ENCODE peak calls at places on chromosomes 2 and 18, in ten cellular contexts. One of them, this sample, is unnamed.
A peak's percentile ranks its signal among the peaks of the same experiment; 100 is the strongest.

GRCh38 chr18:43662657-43663056 is 385.4 kb upstream of the SYT4 start:
- DNase-seq in adipocyte: peak; percentile 93
- DNase-seq in activated T-helper 1 cell treated with anti-CD3 and anti-CD28 coated beads, Interleukin-12 subunit alpha, Interleukin-12 subunit beta, Interleukin-2, Interleukin-4 antibody, amounts not matched to agents 30 ng/mL and 10 ng/mL and 1 ng/mL, durations not matched to agents 14 hours and 24 hours and 36 hours: no peak
- DNase-seq in NCI-H774: no peak
- DNase-seq in activated T-cell treated with anti-CD3 and anti-CD28 coated beads, Interleukin-2, amount 50 U/mL, for 1 hour: no peak
- DNase-seq in SJSA1: peak; percentile 86
- DNase-seq in iPS DF 19.7: no peak
- DNase-seq in activated CD8-positive, alpha-beta memory T cell treated with anti-CD3 and anti-CD28 coated beads, Interleukin-2, amount 50 U/mL, for 48 hours: no peak
- DNase-seq in activated naive CD4-positive, alpha-beta T cell treated with anti-CD3 and anti-CD28 coated beads, Interleukin-2, amount 50 U/mL, for 72 hours: no peak
- DNase-seq in psoas muscle: no peak
- DNase-seq in this sample: no peak

GRCh38 chr18:2932247-2933181 is 80.4 kb downstream of the LPIN2 start:
- DNase-seq in adipocyte: peak; percentile 92
- DNase-seq in activated T-helper 1 cell treated with anti-CD3 and anti-CD28 coated beads, Interleukin-12 subunit alpha, Interleukin-12 subunit beta, Interleukin-2, Interleukin-4 antibody, amounts not matched to agents 30 ng/mL and 10 ng/mL and 1 ng/mL, durations not matched to agents 14 hours and 24 hours and 36 hours: peak; percentile 29
- DNase-seq in NCI-H774: peak; percentile 38
- DNase-seq in activated T-cell treated with anti-CD3 and anti-CD28 coated beads, Interleukin-2, amount 50 U/mL, for 1 hour: no peak
- DNase-seq in SJSA1: peak; percentile 54
- DNase-seq in iPS DF 19.7: no peak
- DNase-seq in activated CD8-positive, alpha-beta memory T cell treated with anti-CD3 and anti-CD28 coated beads, Interleukin-2, amount 50 U/mL, for 48 hours: no peak
- DNase-seq in activated naive CD4-positive, alpha-beta T cell treated with anti-CD3 and anti-CD28 coated beads, Interleukin-2, amount 50 U/mL, for 72 hours: no peak
- DNase-seq in psoas muscle: no peak
- DNase-seq in this sample: peak; percentile 8

GRCh38 chr2:45382744-45383143 is 228.3 kb downstream of the SRBD1 start:
- DNase-seq in adipocyte: peak; percentile 45
- DNase-seq in activated T-helper 1 cell treated with anti-CD3 and anti-CD28 coated beads, Interleukin-12 subunit alpha, Interleukin-12 subunit beta, Interleukin-2, Interleukin-4 antibody, amounts not matched to agents 30 ng/mL and 10 ng/mL and 1 ng/mL, durations not matched to agents 14 hours and 24 hours and 36 hours: no peak
- DNase-seq in NCI-H774: no peak
- DNase-seq in activated T-cell treated with anti-CD3 and anti-CD28 coated beads, Interleukin-2, amount 50 U/mL, for 1 hour: no peak
- DNase-seq in SJSA1: no peak
- DNase-seq in iPS DF 19.7: no peak
- DNase-seq in activated CD8-positive, alpha-beta memory T cell treated with anti-CD3 and anti-CD28 coated beads, Interleukin-2, amount 50 U/mL, for 48 hours: no peak
- DNase-seq in activated naive CD4-positive, alpha-beta T cell treated with anti-CD3 and anti-CD28 coated beads, Interleukin-2, amount 50 U/mL, for 72 hours: no peak
- DNase-seq in psoas muscle: no peak
- DNase-seq in this sample: no peak

GRCh38 chr2:232324778-232325177 is 53.8 kb upstream of the ALPP start:
- DNase-seq in adipocyte: no peak
- DNase-seq in activated T-helper 1 cell treated with anti-CD3 and anti-CD28 coated beads, Interleukin-12 subunit alpha, Interleukin-12 subunit beta, Interleukin-2, Interleukin-4 antibody, amounts not matched to agents 30 ng/mL and 10 ng/mL and 1 ng/mL, durations not matched to agents 14 hours and 24 hours and 36 hours: no peak
- DNase-seq in NCI-H774: no peak
- DNase-seq in activated T-cell treated with anti-CD3 and anti-CD28 coated beads, Interleukin-2, amount 50 U/mL, for 1 hour: no peak
- DNase-seq in SJSA1: no peak
- DNase-seq in iPS DF 19.7: no peak
- DNase-seq in activated CD8-positive, alpha-beta memory T cell treated with anti-CD3 and anti-CD28 coated beads, Interleukin-2, amount 50 U/mL, for 48 hours: no peak
- DNase-seq in activated naive CD4-positive, alpha-beta T cell treated with anti-CD3 and anti-CD28 coated beads, Interleukin-2, amount 50 U/mL, for 72 hours: no peak
- DNase-seq in psoas muscle: no peak
- DNase-seq in this sample: no peak

GRCh38 chr2:108323619-108324018 is 34.9 kb downstream of the SULT1C2 start:
- DNase-seq in adipocyte: no peak
- DNase-seq in activated T-helper 1 cell treated with anti-CD3 and anti-CD28 coated beads, Interleukin-12 subunit alpha, Interleukin-12 subunit beta, Interleukin-2, Interleukin-4 antibody, amounts not matched to agents 30 ng/mL and 10 ng/mL and 1 ng/mL, durations not matched to agents 14 hours and 24 hours and 36 hours: no peak
- DNase-seq in NCI-H774: no peak
- DNase-seq in activated T-cell treated with anti-CD3 and anti-CD28 coated beads, Interleukin-2, amount 50 U/mL, for 1 hour: no peak
- DNase-seq in SJSA1: no peak
- DNase-seq in iPS DF 19.7: no peak
- DNase-seq in activated CD8-positive, alpha-beta memory T cell treated with anti-CD3 and anti-CD28 coated beads, Interleukin-2, amount 50 U/mL, for 48 hours: no peak
- DNase-seq in activated naive CD4-positive, alpha-beta T cell treated with anti-CD3 and anti-CD28 coated beads, Interleukin-2, amount 50 U/mL, for 72 hours: no peak
- DNase-seq in psoas muscle: no peak
- DNase-seq in this sample: no peak

GRCh38 chr2:63742592-63742991 is 99.1 kb upstream of the UGP2 start:
- DNase-seq in adipocyte: no peak
- DNase-seq in activated T-helper 1 cell treated with anti-CD3 and anti-CD28 coated beads, Interleukin-12 subunit alpha, Interleukin-12 subunit beta, Interleukin-2, Interleukin-4 antibody, amounts not matched to agents 30 ng/mL and 10 ng/mL and 1 ng/mL, durations not matched to agents 14 hours and 24 hours and 36 hours: no peak
- DNase-seq in NCI-H774: no peak
- DNase-seq in activated T-cell treated with anti-CD3 and anti-CD28 coated beads, Interleukin-2, amount 50 U/mL, for 1 hour: no peak
- DNase-seq in SJSA1: no peak
- DNase-seq in iPS DF 19.7: no peak
- DNase-seq in activated CD8-positive, alpha-beta memory T cell treated with anti-CD3 and anti-CD28 coated beads, Interleukin-2, amount 50 U/mL, for 48 hours: no peak
- DNase-seq in activated naive CD4-positive, alpha-beta T cell treated with anti-CD3 and anti-CD28 coated beads, Interleukin-2, amount 50 U/mL, for 72 hours: no peak
- DNase-seq in psoas muscle: no peak
- DNase-seq in this sample: no peak

GRCh38 chr18:7174359-7175107 is 56.4 kb upstream of the LRRC30 start:
- DNase-seq in adipocyte: peak; percentile 22
- DNase-seq in activated T-helper 1 cell treated with anti-CD3 and anti-CD28 coated beads, Interleukin-12 subunit alpha, Interleukin-12 subunit beta, Interleukin-2, Interleukin-4 antibody, amounts not matched to agents 30 ng/mL and 10 ng/mL and 1 ng/mL, durations not matched to agents 14 hours and 24 hours and 36 hours: no peak
- DNase-seq in NCI-H774: no peak
- DNase-seq in activated T-cell treated with anti-CD3 and anti-CD28 coated beads, Interleukin-2, amount 50 U/mL, for 1 hour: no peak
- DNase-seq in SJSA1: no peak
- DNase-seq in iPS DF 19.7: no peak
- DNase-seq in activated CD8-positive, alpha-beta memory T cell treated with anti-CD3 and anti-CD28 coated beads, Interleukin-2, amount 50 U/mL, for 48 hours: no peak
- DNase-seq in activated naive CD4-positive, alpha-beta T cell treated with anti-CD3 and anti-CD28 coated beads, Interleukin-2, amount 50 U/mL, for 72 hours: no peak
- DNase-seq in psoas muscle: no peak
- DNase-seq in this sample: no peak

GRCh38 chr2:151292546-151292945 is 3.1 kb upstream of the NMI start:
- DNase-seq in adipocyte: no peak
- DNase-seq in activated T-helper 1 cell treated with anti-CD3 and anti-CD28 coated beads, Interleukin-12 subunit alpha, Interleukin-12 subunit beta, Interleukin-2, Interleukin-4 antibody, amounts not matched to agents 30 ng/mL and 10 ng/mL and 1 ng/mL, durations not matched to agents 14 hours and 24 hours and 36 hours: no peak
- DNase-seq in NCI-H774: no peak
- DNase-seq in activated T-cell treated with anti-CD3 and anti-CD28 coated beads, Interleukin-2, amount 50 U/mL, for 1 hour: no peak
- DNase-seq in SJSA1: no peak
- DNase-seq in iPS DF 19.7: no peak
- DNase-seq in activated CD8-positive, alpha-beta memory T cell treated with anti-CD3 and anti-CD28 coated beads, Interleukin-2, amount 50 U/mL, for 48 hours: no peak
- DNase-seq in activated naive CD4-positive, alpha-beta T cell treated with anti-CD3 and anti-CD28 coated beads, Interleukin-2, amount 50 U/mL, for 72 hours: no peak
- DNase-seq in psoas muscle: no peak
- DNase-seq in this sample: no peak

GRCh38 chr18:8969639-8970378 is 132.7 kb upstream of the NDUFV2 start:
- DNase-seq in adipocyte: peak; percentile 28
- DNase-seq in activated T-helper 1 cell treated with anti-CD3 and anti-CD28 coated beads, Interleukin-12 subunit alpha, Interleukin-12 subunit beta, Interleukin-2, Interleukin-4 antibody, amounts not matched to agents 30 ng/mL and 10 ng/mL and 1 ng/mL, durations not matched to agents 14 hours and 24 hours and 36 hours: no peak
- DNase-seq in NCI-H774: no peak
- DNase-seq in activated T-cell treated with anti-CD3 and anti-CD28 coated beads, Interleukin-2, amount 50 U/mL, for 1 hour: no peak
- DNase-seq in SJSA1: no peak
- DNase-seq in iPS DF 19.7: no peak
- DNase-seq in activated CD8-positive, alpha-beta memory T cell treated with anti-CD3 and anti-CD28 coated beads, Interleukin-2, amount 50 U/mL, for 48 hours: no peak
- DNase-seq in activated naive CD4-positive, alpha-beta T cell treated with anti-CD3 and anti-CD28 coated beads, Interleukin-2, amount 50 U/mL, for 72 hours: no peak
- DNase-seq in psoas muscle: no peak
- DNase-seq in this sample: no peak

GRCh38 chr18:28432350-28432749 is 255.4 kb upstream of the CDH2 start:
- DNase-seq in adipocyte: no peak
- DNase-seq in activated T-helper 1 cell treated with anti-CD3 and anti-CD28 coated beads, Interleukin-12 subunit alpha, Interleukin-12 subunit beta, Interleukin-2, Interleukin-4 antibody, amounts not matched to agents 30 ng/mL and 10 ng/mL and 1 ng/mL, durations not matched to agents 14 hours and 24 hours and 36 hours: no peak
- DNase-seq in NCI-H774: no peak
- DNase-seq in activated T-cell treated with anti-CD3 and anti-CD28 coated beads, Interleukin-2, amount 50 U/mL, for 1 hour: no peak
- DNase-seq in SJSA1: no peak
- DNase-seq in iPS DF 19.7: no peak
- DNase-seq in activated CD8-positive, alpha-beta memory T cell treated with anti-CD3 and anti-CD28 coated beads, Interleukin-2, amount 50 U/mL, for 48 hours: no peak
- DNase-seq in activated naive CD4-positive, alpha-beta T cell treated with anti-CD3 and anti-CD28 coated beads, Interleukin-2, amount 50 U/mL, for 72 hours: no peak
- DNase-seq in psoas muscle: no peak
- DNase-seq in this sample: no peak

GRCh38 chr2:116366212-116366611 is 1448.3 kb upstream of the DDX18 start:
- DNase-seq in adipocyte: no peak
- DNase-seq in activated T-helper 1 cell treated with anti-CD3 and anti-CD28 coated beads, Interleukin-12 subunit alpha, Interleukin-12 subunit beta, Interleukin-2, Interleukin-4 antibody, amounts not matched to agents 30 ng/mL and 10 ng/mL and 1 ng/mL, durations not matched to agents 14 hours and 24 hours and 36 hours: no peak
- DNase-seq in NCI-H774: no peak
- DNase-seq in activated T-cell treated with anti-CD3 and anti-CD28 coated beads, Interleukin-2, amount 50 U/mL, for 1 hour: no peak
- DNase-seq in SJSA1: no peak
- DNase-seq in iPS DF 19.7: no peak
- DNase-seq in activated CD8-positive, alpha-beta memory T cell treated with anti-CD3 and anti-CD28 coated beads, Interleukin-2, amount 50 U/mL, for 48 hours: no peak
- DNase-seq in activated naive CD4-positive, alpha-beta T cell treated with anti-CD3 and anti-CD28 coated beads, Interleukin-2, amount 50 U/mL, for 72 hours: no peak
- DNase-seq in psoas muscle: no peak
- DNase-seq in this sample: no peak

GRCh38 chr2:56410140-56410539 is 226.3 kb downstream of the CCDC85A start:
- DNase-seq in adipocyte: no peak
- DNase-seq in activated T-helper 1 cell treated with anti-CD3 and anti-CD28 coated beads, Interleukin-12 subunit alpha, Interleukin-12 subunit beta, Interleukin-2, Interleukin-4 antibody, amounts not matched to agents 30 ng/mL and 10 ng/mL and 1 ng/mL, durations not matched to agents 14 hours and 24 hours and 36 hours: no peak
- DNase-seq in NCI-H774: no peak
- DNase-seq in activated T-cell treated with anti-CD3 and anti-CD28 coated beads, Interleukin-2, amount 50 U/mL, for 1 hour: no peak
- DNase-seq in SJSA1: no peak
- DNase-seq in iPS DF 19.7: no peak
- DNase-seq in activated CD8-positive, alpha-beta memory T cell treated with anti-CD3 and anti-CD28 coated beads, Interleukin-2, amount 50 U/mL, for 48 hours: no peak
- DNase-seq in activated naive CD4-positive, alpha-beta T cell treated with anti-CD3 and anti-CD28 coated beads, Interleukin-2, amount 50 U/mL, for 72 hours: no peak
- DNase-seq in psoas muscle: no peak
- DNase-seq in this sample: no peak

GRCh38 chr2:23386422-23387220 is 1.6 kb downstream of the KLHL29 start:
- DNase-seq in adipocyte: peak; percentile 60
- DNase-seq in activated T-helper 1 cell treated with anti-CD3 and anti-CD28 coated beads, Interleukin-12 subunit alpha, Interleukin-12 subunit beta, Interleukin-2, Interleukin-4 antibody, amounts not matched to agents 30 ng/mL and 10 ng/mL and 1 ng/mL, durations not matched to agents 14 hours and 24 hours and 36 hours: no peak
- DNase-seq in NCI-H774: no peak
- DNase-seq in activated T-cell treated with anti-CD3 and anti-CD28 coated beads, Interleukin-2, amount 50 U/mL, for 1 hour: peak; percentile 39
- DNase-seq in SJSA1: peak; percentile 36
- DNase-seq in iPS DF 19.7: no peak
- DNase-seq in activated CD8-positive, alpha-beta memory T cell treated with anti-CD3 and anti-CD28 coated beads, Interleukin-2, amount 50 U/mL, for 48 hours: peak; percentile 60
- DNase-seq in activated naive CD4-positive, alpha-beta T cell treated with anti-CD3 and anti-CD28 coated beads, Interleukin-2, amount 50 U/mL, for 72 hours: no peak
- DNase-seq in psoas muscle: peak; percentile 65
- DNase-seq in this sample: no peak

GRCh38 chr2:20326163-20326780 is 24.4 kb downstream of the PUM2 start:
- DNase-seq in adipocyte: peak; percentile 81
- DNase-seq in activated T-helper 1 cell treated with anti-CD3 and anti-CD28 coated beads, Interleukin-12 subunit alpha, Interleukin-12 subunit beta, Interleukin-2, Interleukin-4 antibody, amounts not matched to agents 30 ng/mL and 10 ng/mL and 1 ng/mL, durations not matched to agents 14 hours and 24 hours and 36 hours: peak; percentile 25
- DNase-seq in NCI-H774: no peak
- DNase-seq in activated T-cell treated with anti-CD3 and anti-CD28 coated beads, Interleukin-2, amount 50 U/mL, for 1 hour: peak; percentile 50
- DNase-seq in SJSA1: peak; percentile 34
- DNase-seq in iPS DF 19.7: no peak
- DNase-seq in activated CD8-positive, alpha-beta memory T cell treated with anti-CD3 and anti-CD28 coated beads, Interleukin-2, amount 50 U/mL, for 48 hours: no peak
- DNase-seq in activated naive CD4-positive, alpha-beta T cell treated with anti-CD3 and anti-CD28 coated beads, Interleukin-2, amount 50 U/mL, for 72 hours: no peak
- DNase-seq in psoas muscle: no peak
- DNase-seq in this sample: no peak

GRCh38 chr2:201108341-201108740 is 7.6 kb upstream of the CFLAR start:
- DNase-seq in adipocyte: no peak
- DNase-seq in activated T-helper 1 cell treated with anti-CD3 and anti-CD28 coated beads, Interleukin-12 subunit alpha, Interleukin-12 subunit beta, Interleukin-2, Interleukin-4 antibody, amounts not matched to agents 30 ng/mL and 10 ng/mL and 1 ng/mL, durations not matched to agents 14 hours and 24 hours and 36 hours: no peak
- DNase-seq in NCI-H774: no peak
- DNase-seq in activated T-cell treated with anti-CD3 and anti-CD28 coated beads, Interleukin-2, amount 50 U/mL, for 1 hour: no peak
- DNase-seq in SJSA1: no peak
- DNase-seq in iPS DF 19.7: no peak
- DNase-seq in activated CD8-positive, alpha-beta memory T cell treated with anti-CD3 and anti-CD28 coated beads, Interleukin-2, amount 50 U/mL, for 48 hours: no peak
- DNase-seq in activated naive CD4-positive, alpha-beta T cell treated with anti-CD3 and anti-CD28 coated beads, Interleukin-2, amount 50 U/mL, for 72 hours: no peak
- DNase-seq in psoas muscle: no peak
- DNase-seq in this sample: no peak

GRCh38 chr2:199468561-199469513 is 11.1 kb upstream of the SATB2 start:
- DNase-seq in adipocyte: peak; percentile 2
- DNase-seq in activated T-helper 1 cell treated with anti-CD3 and anti-CD28 coated beads, Interleukin-12 subunit alpha, Interleukin-12 subunit beta, Interleukin-2, Interleukin-4 antibody, amounts not matched to agents 30 ng/mL and 10 ng/mL and 1 ng/mL, durations not matched to agents 14 hours and 24 hours and 36 hours: no peak
- DNase-seq in NCI-H774: no peak
- DNase-seq in activated T-cell treated with anti-CD3 and anti-CD28 coated beads, Interleukin-2, amount 50 U/mL, for 1 hour: peak; percentile 25
- DNase-seq in SJSA1: no peak
- DNase-seq in iPS DF 19.7: no peak
- DNase-seq in activated CD8-positive, alpha-beta memory T cell treated with anti-CD3 and anti-CD28 coated beads, Interleukin-2, amount 50 U/mL, for 48 hours: no peak
- DNase-seq in activated naive CD4-positive, alpha-beta T cell treated with anti-CD3 and anti-CD28 coated beads, Interleukin-2, amount 50 U/mL, for 72 hours: no peak
- DNase-seq in psoas muscle: no peak
- DNase-seq in this sample: no peak

GRCh38 chr2:179580378-179581146 is 280.9 kb downstream of the ZNF385B start:
- DNase-seq in adipocyte: no peak
- DNase-seq in activated T-helper 1 cell treated with anti-CD3 and anti-CD28 coated beads, Interleukin-12 subunit alpha, Interleukin-12 subunit beta, Interleukin-2, Interleukin-4 antibody, amounts not matched to agents 30 ng/mL and 10 ng/mL and 1 ng/mL, durations not matched to agents 14 hours and 24 hours and 36 hours: no peak
- DNase-seq in NCI-H774: no peak
- DNase-seq in activated T-cell treated with anti-CD3 and anti-CD28 coated beads, Interleukin-2, amount 50 U/mL, for 1 hour: no peak
- DNase-seq in SJSA1: no peak
- DNase-seq in iPS DF 19.7: no peak
- DNase-seq in activated CD8-positive, alpha-beta memory T cell treated with anti-CD3 and anti-CD28 coated beads, Interleukin-2, amount 50 U/mL, for 48 hours: no peak
- DNase-seq in activated naive CD4-positive, alpha-beta T cell treated with anti-CD3 and anti-CD28 coated beads, Interleukin-2, amount 50 U/mL, for 72 hours: no peak
- DNase-seq in psoas muscle: peak; percentile 62
- DNase-seq in this sample: no peak

GRCh38 chr2:241950413-241950863 is 80.9 kb downstream of the RTP5 start:
- DNase-seq in adipocyte: no peak
- DNase-seq in activated T-helper 1 cell treated with anti-CD3 and anti-CD28 coated beads, Interleukin-12 subunit alpha, Interleukin-12 subunit beta, Interleukin-2, Interleukin-4 antibody, amounts not matched to agents 30 ng/mL and 10 ng/mL and 1 ng/mL, durations not matched to agents 14 hours and 24 hours and 36 hours: no peak
- DNase-seq in NCI-H774: no peak
- DNase-seq in activated T-cell treated with anti-CD3 and anti-CD28 coated beads, Interleukin-2, amount 50 U/mL, for 1 hour: no peak
- DNase-seq in SJSA1: no peak
- DNase-seq in iPS DF 19.7: no peak
- DNase-seq in activated CD8-positive, alpha-beta memory T cell treated with anti-CD3 and anti-CD28 coated beads, Interleukin-2, amount 50 U/mL, for 48 hours: no peak
- DNase-seq in activated naive CD4-positive, alpha-beta T cell treated with anti-CD3 and anti-CD28 coated beads, Interleukin-2, amount 50 U/mL, for 72 hours: no peak
- DNase-seq in psoas muscle: no peak
- DNase-seq in this sample: no peak

GRCh38 chr18:14014456-14014855 is 99.1 kb upstream of the MC2R start:
- DNase-seq in adipocyte: no peak
- DNase-seq in activated T-helper 1 cell treated with anti-CD3 and anti-CD28 coated beads, Interleukin-12 subunit alpha, Interleukin-12 subunit beta, Interleukin-2, Interleukin-4 antibody, amounts not matched to agents 30 ng/mL and 10 ng/mL and 1 ng/mL, durations not matched to agents 14 hours and 24 hours and 36 hours: no peak
- DNase-seq in NCI-H774: no peak
- DNase-seq in activated T-cell treated with anti-CD3 and anti-CD28 coated beads, Interleukin-2, amount 50 U/mL, for 1 hour: no peak
- DNase-seq in SJSA1: no peak
- DNase-seq in iPS DF 19.7: no peak
- DNase-seq in activated CD8-positive, alpha-beta memory T cell treated with anti-CD3 and anti-CD28 coated beads, Interleukin-2, amount 50 U/mL, for 48 hours: no peak
- DNase-seq in activated naive CD4-positive, alpha-beta T cell treated with anti-CD3 and anti-CD28 coated beads, Interleukin-2, amount 50 U/mL, for 72 hours: no peak
- DNase-seq in psoas muscle: no peak
- DNase-seq in this sample: no peak